ENCODE peak calls at places on chromosomes 5 and 9, in four cellular contexts. One of them, this sample, is unnamed.

GRCh38 chr9:4987996-4988421 is 2.9 kb downstream of the JAK2 start:
- DNase-seq in HEK293T: peak; percentile 47
- DNase-seq in K562: peak; percentile 33
- DNase-seq in HepG2: peak; percentile 66
- DNase-seq in this sample: peak; percentile 66

GRCh38 chr5:176737746-176738699 is 72.3 kb upstream of the UNC5A start:
- DNase-seq in HEK293T: no peak
- DNase-seq in K562: no peak
- DNase-seq in HepG2: no peak
- DNase-seq in this sample: no peak

GRCh38 chr5:55234171-55234700 is 828 bp upstream of the CCNO start:
- DNase-seq in HEK293T: peak; percentile 23
- DNase-seq in K562: no peak
- DNase-seq in HepG2: no peak
- DNase-seq in this sample: no peak

GRCh38 chr5:155616779-155617392 is 603.3 kb downstream of the KIF4B start:
- DNase-seq in HEK293T: peak; percentile 58
- DNase-seq in K562: peak; percentile 48
- DNase-seq in HepG2: peak; percentile 13
- DNase-seq in this sample: no peak

GRCh38 chr5:15020731-15021130 is 149.2 kb upstream of the ANKH start:
- DNase-seq in HEK293T: no peak
- DNase-seq in K562: no peak
- DNase-seq in HepG2: no peak
- DNase-seq in this sample: no peak

GRCh38 chr5:93078082-93079038 is 502.7 kb downstream of the NR2F1-AS1 start:
- DNase-seq in HEK293T: no peak
- DNase-seq in K562: no peak
- DNase-seq in HepG2: peak; percentile 98
- DNase-seq in this sample: peak; percentile 32

GRCh38 chr5:169300468-169301385 is at the start of gene SLIT3:
- DNase-seq in HEK293T: peak; percentile 89
- DNase-seq in K562: peak; percentile 38
- DNase-seq in HepG2: no peak
- DNase-seq in this sample: no peak

GRCh38 chr9:78298046-78298511 is 1.2 kb downstream of the PSAT1 start:
- DNase-seq in HEK293T: peak; percentile 55
- DNase-seq in K562: peak; percentile 56
- DNase-seq in HepG2: peak; percentile 28
- DNase-seq in this sample: no peak

GRCh38 chr5:23840083-23840482 is 332.7 kb downstream of the PRDM9 start:
- DNase-seq in HEK293T: no peak
- DNase-seq in K562: no peak
- DNase-seq in HepG2: no peak
- DNase-seq in this sample: no peak

GRCh38 chr5:163915481-163915961 is 410.1 kb downstream of the MAT2B start:
- DNase-seq in HEK293T: peak; percentile 24
- DNase-seq in K562: no peak
- DNase-seq in HepG2: peak; percentile 27
- DNase-seq in this sample: peak; percentile 62

GRCh38 chr5:91332267-91333044 is 50.7 kb downstream of the ARRDC3 start:
- DNase-seq in HEK293T: no peak
- DNase-seq in K562: peak; percentile 37
- DNase-seq in HepG2: peak; percentile 78
- DNase-seq in this sample: no peak

GRCh38 chr5:38249812-38250211 is 8.5 kb upstream of the EGFLAM start:
- DNase-seq in HEK293T: no peak
- DNase-seq in K562: no peak
- DNase-seq in HepG2: no peak
- DNase-seq in this sample: no peak

GRCh38 chr5:77882670-77883257 is 106.6 kb upstream of the TBCA start:
- DNase-seq in HEK293T: no peak
- DNase-seq in K562: no peak
- DNase-seq in HepG2: no peak
- DNase-seq in this sample: no peak

GRCh38 chr9:122125158-122125890 is 32.2 kb upstream of the TTLL11 start:
- DNase-seq in HEK293T: peak; percentile 82
- DNase-seq in K562: peak; percentile 88
- DNase-seq in HepG2: peak; percentile 53
- DNase-seq in this sample: no peak

GRCh38 chr5:1053391-1054017 is 44.9 kb downstream of the NKD2 start:
- DNase-seq in HEK293T: no peak
- DNase-seq in K562: no peak
- DNase-seq in HepG2: no peak
- DNase-seq in this sample: no peak

GRCh38 chr5:133714161-133714915 is 102.0 kb upstream of the FSTL4 start:
- DNase-seq in HEK293T: no peak
- DNase-seq in K562: no peak
- DNase-seq in HepG2: no peak
- DNase-seq in this sample: no peak

GRCh38 chr9:101705135-101705661 is 33.2 kb downstream of the GRIN3A start:
- DNase-seq in HEK293T: peak; percentile 40
- DNase-seq in K562: no peak
- DNase-seq in HepG2: no peak
- DNase-seq in this sample: no peak

GRCh38 chr5:132280371-132281240 is 13.6 kb upstream of the SLC22A4 start:
- DNase-seq in HEK293T: no peak
- DNase-seq in K562: no peak
- DNase-seq in HepG2: no peak
- DNase-seq in this sample: no peak

GRCh38 chr5:73693573-73694061 is 67.6 kb downstream of the ARHGEF28 start:
- DNase-seq in HEK293T: peak; percentile 24
- DNase-seq in K562: no peak
- DNase-seq in HepG2: peak; percentile 56
- DNase-seq in this sample: no peak

GRCh38 chr9:125523681-125524080 is 183.3 kb downstream of the MAPKAP1 start:
- DNase-seq in HEK293T: no peak
- DNase-seq in K562: no peak
- DNase-seq in HepG2: no peak
- DNase-seq in this sample: no peak

GRCh38 chr5:163696270-163696887 is 191.0 kb downstream of the MAT2B start:
- DNase-seq in HEK293T: peak; percentile 61
- DNase-seq in K562: no peak
- DNase-seq in HepG2: peak; percentile 38
- DNase-seq in this sample: peak; percentile 8

GRCh38 chr5:120464627-120465280 is 654 bp downstream of the PRR16 start:
- DNase-seq in HEK293T: peak; percentile 31
- DNase-seq in K562: no peak
- DNase-seq in HepG2: no peak
- DNase-seq in this sample: no peak

GRCh38 chr5:143501176-143501840 is 97.8 kb upstream of the NR3C1 start:
- DNase-seq in HEK293T: no peak
- DNase-seq in K562: no peak
- DNase-seq in HepG2: no peak
- DNase-seq in this sample: no peak

GRCh38 chr5:88838500-88838899 is 44.5 kb downstream of the MEF2C start:
- DNase-seq in HEK293T: no peak
- DNase-seq in K562: no peak
- DNase-seq in HepG2: no peak
- DNase-seq in this sample: no peak

GRCh38 chr5:88837817-88838216 is 45.2 kb downstream of the MEF2C start:
- DNase-seq in HEK293T: no peak
- DNase-seq in K562: no peak
- DNase-seq in HepG2: no peak
- DNase-seq in this sample: no peak

GRCh38 chr5:88837222-88837621 is 45.8 kb downstream of the MEF2C start:
- DNase-seq in HEK293T: no peak
- DNase-seq in K562: no peak
- DNase-seq in HepG2: no peak
- DNase-seq in this sample: no peak

GRCh38 chr5:88834499-88834898 is 48.5 kb downstream of the MEF2C start:
- DNase-seq in HEK293T: no peak
- DNase-seq in K562: no peak
- DNase-seq in HepG2: no peak
- DNase-seq in this sample: no peak

GRCh38 chr5:88836195-88836838 is 46.7 kb downstream of the MEF2C start:
- DNase-seq in HEK293T: no peak
- DNase-seq in K562: peak; percentile 24
- DNase-seq in HepG2: no peak
- DNase-seq in this sample: no peak
- TF ChIP-seq FOXK2 in HEK293T: no peak
- TF ChIP-seq FOXK2 in K562: no peak
- TF ChIP-seq FOXK2 in HepG2: no peak
- TF ChIP-seq FOXK2 in this sample: no peak

GRCh38 chr5:126106032-126106431 is 317.2 kb upstream of the GRAMD2B start:
- DNase-seq in HEK293T: no peak
- DNase-seq in K562: no peak
- DNase-seq in HepG2: no peak
- DNase-seq in this sample: no peak

GRCh38 chr5:126104341-126104740 is 318.9 kb upstream of the GRAMD2B start:
- DNase-seq in HEK293T: no peak
- DNase-seq in K562: no peak
- DNase-seq in HepG2: no peak
- DNase-seq in this sample: no peak

GRCh38 chr5:126107381-126107780 is 315.8 kb upstream of the GRAMD2B start:
- DNase-seq in HEK293T: no peak
- DNase-seq in K562: no peak
- DNase-seq in HepG2: no peak
- DNase-seq in this sample: no peak

GRCh38 chr5:126104951-126105350 is 318.3 kb upstream of the GRAMD2B start:
- DNase-seq in HEK293T: no peak
- DNase-seq in K562: no peak
- DNase-seq in HepG2: no peak
- DNase-seq in this sample: no peak

DNA sequence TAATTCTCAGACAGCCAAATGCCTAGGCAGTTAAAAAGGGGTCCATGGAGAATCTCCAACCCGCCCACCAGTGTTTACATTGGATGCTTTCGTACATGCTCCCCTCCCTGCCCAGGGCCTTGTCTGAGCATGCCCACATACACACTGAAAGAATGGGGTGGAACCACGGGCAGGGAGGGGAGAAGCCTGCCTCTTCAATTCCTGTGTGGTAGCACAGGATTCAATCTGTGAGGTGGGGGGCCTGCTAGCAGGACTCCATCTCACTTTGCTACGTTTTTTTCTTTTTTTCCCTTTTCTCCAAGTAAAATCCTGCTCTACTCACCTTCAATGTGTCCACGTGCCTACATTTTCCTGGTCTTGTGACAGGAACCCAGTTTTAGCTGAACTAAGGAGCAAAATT is 314.7 kb upstream of the GRAMD2B start:
- DNase-seq in HEK293T: no peak
- DNase-seq in K562: no peak
- DNase-seq in HepG2: no peak
- DNase-seq in this sample: no peak
- TF ChIP-seq FOXK2 in HEK293T: no peak
- TF ChIP-seq FOXK2 in K562: no peak
- TF ChIP-seq FOXK2 in HepG2: no peak
- TF ChIP-seq FOXK2 in this sample: no peak

GRCh38 chr9:76580832-76581231 is 121.8 kb downstream of the GCNT1 start:
- DNase-seq in HEK293T: no peak
- DNase-seq in K562: no peak
- DNase-seq in HepG2: no peak
- DNase-seq in this sample: no peak

GRCh38 chr9:76580188-76580587 is 121.2 kb downstream of the GCNT1 start:
- DNase-seq in HEK293T: no peak
- DNase-seq in K562: no peak
- DNase-seq in HepG2: no peak
- DNase-seq in this sample: no peak

GRCh38 chr9:76572205-76572550 is 113.2 kb downstream of the GCNT1 start:
- DNase-seq in HEK293T: no peak
- DNase-seq in K562: no peak
- DNase-seq in HepG2: no peak
- DNase-seq in this sample: no peak

GRCh38 chr9:76574171-76574767 is 115.3 kb downstream of the GCNT1 start:
- DNase-seq in HEK293T: no peak
- DNase-seq in K562: no peak
- DNase-seq in HepG2: no peak
- DNase-seq in this sample: no peak

DNA sequence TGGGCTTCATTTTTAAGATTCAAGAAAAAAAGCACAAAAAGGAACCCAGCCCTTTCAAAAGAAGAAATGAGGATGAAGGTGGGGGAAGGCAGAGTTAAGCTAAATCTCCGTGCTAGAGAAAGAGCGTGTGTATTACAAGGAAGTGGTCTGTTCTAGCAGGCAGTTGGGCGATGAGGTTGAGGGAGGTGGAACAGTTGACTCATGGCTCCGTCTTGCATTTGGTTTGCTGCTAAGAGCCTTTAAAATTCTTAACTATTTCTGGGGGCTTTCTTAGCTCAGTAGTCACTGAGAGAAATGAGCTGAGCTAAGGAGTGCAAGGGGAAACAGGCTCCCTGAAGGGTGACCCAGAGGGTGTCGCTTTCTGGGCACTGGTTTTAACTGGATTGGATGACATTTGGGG is 117.4 kb downstream of the GCNT1 start:
- DNase-seq in HEK293T: no peak
- DNase-seq in K562: no peak
- DNase-seq in HepG2: no peak
- DNase-seq in this sample: peak; percentile 51
- TF ChIP-seq FOXK2 in HEK293T: no peak
- TF ChIP-seq FOXK2 in K562: no peak
- TF ChIP-seq FOXK2 in HepG2: no peak
- TF ChIP-seq FOXK2 in this sample: no peak

GRCh38 chr5:16889203-16889971 is 46.7 kb downstream of the MYO10 start:
- DNase-seq in HEK293T: peak; percentile 57
- DNase-seq in K562: no peak
- DNase-seq in HepG2: no peak
- DNase-seq in this sample: no peak

GRCh38 chr5:16889972-16890519 is 46.0 kb downstream of the MYO10 start:
- DNase-seq in HEK293T: no peak
- DNase-seq in K562: no peak
- DNase-seq in HepG2: no peak
- DNase-seq in this sample: no peak

GRCh38 chr5:16886793-16887345 is 49.2 kb downstream of the MYO10 start:
- DNase-seq in HEK293T: no peak
- DNase-seq in K562: no peak
- DNase-seq in HepG2: no peak
- DNase-seq in this sample: no peak

GRCh38 chr5:16891043-16891442 is 45.0 kb downstream of the MYO10 start:
- DNase-seq in HEK293T: no peak
- DNase-seq in K562: no peak
- DNase-seq in HepG2: no peak
- DNase-seq in this sample: no peak

GRCh38 chr5:16888694-16889124 is 47.4 kb downstream of the MYO10 start:
- DNase-seq in HEK293T: no peak
- DNase-seq in K562: no peak
- DNase-seq in HepG2: no peak
- DNase-seq in this sample: no peak
- TF ChIP-seq FOXK2 in HEK293T: no peak
- TF ChIP-seq FOXK2 in K562: no peak
- TF ChIP-seq FOXK2 in HepG2: no peak
- TF ChIP-seq FOXK2 in this sample: no peak

GRCh38 chr9:89879711-89880110 is 274.9 kb downstream of the GADD45G start:
- DNase-seq in HEK293T: no peak
- DNase-seq in K562: no peak
- DNase-seq in HepG2: no peak
- DNase-seq in this sample: no peak
- TF ChIP-seq FOXK2 in HEK293T: no peak
- TF ChIP-seq FOXK2 in K562: no peak
- TF ChIP-seq FOXK2 in HepG2: no peak
- TF ChIP-seq FOXK2 in this sample: no peak